ENCODE peak calls at places on chromosome 12, in four cellular contexts. U is ureter, D is NCI-H460, H is anterior cingulate cortex. I is an unnamed sample.
A peak's percentile ranks its signal among the peaks of the same experiment; 100 is the strongest.

GRCh38 chr12:14394317-14395058 is 29.0 kb downstream of the ATF7IP start:
- DNase-seq in U (no peak), D (peak; percentile 38), H (peak; percentile 21), I (no peak)

GRCh38 chr12:85627584-85627983 is 208.6 kb downstream of the RASSF9 start:
- DNase-seq in D (no peak), H (no peak), U (no peak), I (no peak)

GRCh38 chr12:80745851-80746250 is 29.1 kb downstream of the MYF5 start:
- DNase-seq in H (no peak), D (no peak), U (no peak), I (no peak)

GRCh38 chr12:100266802-100267602 is at the start of the genes DEPDC4 and SCYL2:
- DNase-seq in H (peak; percentile 95), D (peak; percentile 96), U (peak; percentile 97), I (peak; percentile 97)

GRCh38 chr12:29710104-29710503 is 73.6 kb downstream of the TMTC1 start:
- DNase-seq in H (peak; percentile 43), D (no peak), U (no peak), I (peak; percentile 38)

GRCh38 chr12:100128509-100128908 is 14.2 kb downstream of the BLTP3B start:
- DNase-seq in U (no peak), D (peak; percentile 51), H (peak; percentile 2), I (no peak)

GRCh38 chr12:68231707-68232106 is 6.1 kb upstream of the IL26 start:
- DNase-seq in D (no peak), H (no peak), U (no peak), I (no peak)

GRCh38 chr12:2691001-2691339 is 103.8 kb upstream of the FKBP4 start:
- DNase-seq in U (no peak), D (no peak), H (no peak), I (no peak)

GRCh38 chr12:11651785-11652184 is 2.3 kb downstream of the ETV6 start:
- DNase-seq in D (no peak), U (no peak), H (no peak), I (no peak)

GRCh38 chr12:91662021-91662420 is 479.4 kb upstream of the DCN start:
- DNase-seq in D (no peak), U (no peak), H (no peak), I (no peak)

GRCh38 chr12:50934981-50935807 is 17.1 kb upstream of the HIGD1C start:
- DNase-seq in D (no peak), H (no peak), U (no peak), I (no peak)

GRCh38 chr12:79674629-79675028 is 16.1 kb downstream of the PAWR start:
- DNase-seq in U (no peak), D (no peak), H (no peak), I (no peak)

GRCh38 chr12:102010265-102010994 is 51.4 kb downstream of the WASHC3 start:
- DNase-seq in U (no peak), D (no peak), H (no peak), I (no peak)

GRCh38 chr12:52053570-52054209 is 2.4 kb downstream of the NR4A1 start:
- DNase-seq in U (no peak), D (no peak), H (no peak), I (no peak)

GRCh38 chr12:97568336-97569180 is 106.0 kb downstream of the RMST start:
- DNase-seq in H (no peak), U (no peak), D (no peak), I (no peak)

GRCh38 chr12:109675411-109675810 is 38.2 kb upstream of the FAM222A start:
- DNase-seq in H (no peak), U (no peak), D (no peak), I (no peak)

GRCh38 chr12:26833692-26834168 is 736 bp upstream of the ITPR2 start:
- DNase-seq in H (no peak), U (peak; percentile 55), D (no peak), I (no peak)

GRCh38 chr12:123131879-123132402 is 18.9 kb downstream of the PITPNM2 start:
- DNase-seq in D (no peak), U (no peak), H (no peak), I (no peak)

GRCh38 chr12:48351022-48351708 is 446 bp upstream of the ZNF641 start:
- DNase-seq in H (no peak), D (peak; percentile 58), U (peak; percentile 73), I (no peak)

GRCh38 chr12:114963846-114964245 is 279.9 kb upstream of the TBX3 start:
- DNase-seq in D (no peak), H (no peak), U (no peak), I (no peak)

GRCh38 chr12:124551268-124552144 is 15.9 kb downstream of the NCOR2 start:
- DNase-seq in U (no peak), D (no peak), H (peak; percentile 29), I (no peak)

GRCh38 chr12:18275974-18276373 is 14.7 kb downstream of the PIK3C2G start:
- DNase-seq in H (no peak), D (no peak), U (no peak), I (no peak)

GRCh38 chr12:85029456-85029855 is 6.6 kb downstream of the TSPAN19 start:
- DNase-seq in H (no peak), U (no peak), D (peak; percentile 51), I (no peak)

GRCh38 chr12:24491968-24492367 is 456.9 kb downstream of the BCAT1 start:
- DNase-seq in U (no peak), D (no peak), H (no peak), I (no peak)

GRCh38 chr12:56629459-56630179 is 507 bp downstream of the BAZ2A start:
- DNase-seq in H (peak; percentile 55), D (no peak), U (peak; percentile 55), I (no peak)

GRCh38 chr12:17992002-17992656 is 97.9 kb downstream of the RERGL start:
- DNase-seq in D (peak; percentile 17), U (no peak), H (no peak), I (no peak)

GRCh38 chr12:84131076-84131475 is 781.5 kb downstream of the SLC6A15 start:
- DNase-seq in D (peak; percentile 22), H (no peak), U (no peak), I (no peak)

GRCh38 chr12:62730649-62731377 is 204.1 kb downstream of the PPM1H start:
- DNase-seq in D (peak; percentile 82), U (no peak), H (no peak), I (no peak)

GRCh38 chr12:40692617-40693502 is 621 bp downstream of the CNTN1 start:
- DNase-seq in U (peak; percentile 48), D (no peak), H (peak; percentile 51), I (no peak)

GRCh38 chr12:124636138-124636968 is 68.9 kb upstream of the NCOR2 start:
- DNase-seq in D (peak; percentile 80), H (no peak), U (no peak), I (no peak)

GRCh38 chr12:24226745-24227350 is 277.4 kb upstream of the SOX5 start:
- DNase-seq in U (peak; percentile 52), H (peak; percentile 33), D (peak; percentile 62), I (peak; percentile 25)

GRCh38 chr12:19778111-19778688 is 338.9 kb downstream of the AEBP2 start:
- DNase-seq in H (no peak), U (no peak), D (no peak), I (no peak)

GRCh38 chr12:4118017-4118510 is 155.5 kb upstream of the CCND2 start:
- DNase-seq in H (no peak), U (no peak), D (no peak), I (peak; percentile 20)

I was measured in C1 segment of cervical spinal cord.